ENCODE peak calls at places on chromosomes 16 and 17, in four cellular contexts. V, W, M and N are unnamed samples.
A peak's percentile ranks its signal among the peaks of the same experiment; 100 is the strongest.

GRCh38 chr16:82011199-82011641 is at the start of gene SDR42E1:
- DNase-seq in M (no peak), W (peak; percentile 13), V (no peak), N (no peak)

GRCh38 chr16:12062343-12063003 is 85.9 kb downstream of the SNX29 start:
- DNase-seq in V (no peak), M (no peak), W (no peak), N (no peak)

GRCh38 chr17:6254036-6254435 is 180.9 kb downstream of the AIPL1 start:
- DNase-seq in W (no peak), M (no peak), V (no peak), N (no peak)

GRCh38 chr17:39213852-39214251 is 11.9 kb downstream of the STAC2 start:
- DNase-seq in W (no peak), V (no peak), M (no peak), N (no peak)

GRCh38 chr17:44793885-44794698 is 35.3 kb downstream of the ADAM11 start:
- DNase-seq in W (no peak), M (no peak), V (no peak), N (no peak)

GRCh38 chr17:7856840-7857723 is at the start of gene NAA38:
- DNase-seq in M (peak; percentile 94), W (peak; percentile 100), V (peak; percentile 99), N (peak; percentile 95)

GRCh38 chr17:66930933-66931332 is 33.6 kb upstream of the CACNG4 start:
- DNase-seq in V (peak; percentile 40), M (no peak), W (no peak), N (no peak)

GRCh38 chr17:16418684-16419066 is 3.3 kb downstream of the TRPV2 start:
- DNase-seq in M (no peak), V (no peak), W (no peak), N (no peak)

GRCh38 chr17:29625037-29625750 is 2.5 kb upstream of the CORO6 start:
- DNase-seq in V (no peak), M (no peak), W (no peak), N (no peak)

GRCh38 chr17:58336456-58337094 is 8.0 kb upstream of the TSPOAP1 start:
- DNase-seq in V (no peak), W (no peak), M (no peak), N (no peak)

GRCh38 chr17:49180303-49180702 is 30.1 kb downstream of the GNGT2 start:
- DNase-seq in V (peak; percentile 65), M (no peak), W (peak; percentile 28), N (no peak)

GRCh38 chr17:5509482-5509881 is 23.1 kb downstream of the MIS12 start:
- DNase-seq in W (no peak), V (no peak), M (no peak), N (no peak)

GRCh38 chr17:77349976-77350830 is 209.4 kb downstream of the SEC14L1 start:
- DNase-seq in V (no peak), W (no peak), M (no peak), N (no peak)

GRCh38 chr17:50473901-50474300 is 4.8 kb upstream of the RSAD1 start:
- DNase-seq in M (no peak), V (no peak), W (no peak), N (no peak)

GRCh38 chr16:81517630-81518438 is 73.2 kb downstream of the CMIP start:
- DNase-seq in M (no peak), W (no peak), V (no peak), N (no peak)

DNA sequence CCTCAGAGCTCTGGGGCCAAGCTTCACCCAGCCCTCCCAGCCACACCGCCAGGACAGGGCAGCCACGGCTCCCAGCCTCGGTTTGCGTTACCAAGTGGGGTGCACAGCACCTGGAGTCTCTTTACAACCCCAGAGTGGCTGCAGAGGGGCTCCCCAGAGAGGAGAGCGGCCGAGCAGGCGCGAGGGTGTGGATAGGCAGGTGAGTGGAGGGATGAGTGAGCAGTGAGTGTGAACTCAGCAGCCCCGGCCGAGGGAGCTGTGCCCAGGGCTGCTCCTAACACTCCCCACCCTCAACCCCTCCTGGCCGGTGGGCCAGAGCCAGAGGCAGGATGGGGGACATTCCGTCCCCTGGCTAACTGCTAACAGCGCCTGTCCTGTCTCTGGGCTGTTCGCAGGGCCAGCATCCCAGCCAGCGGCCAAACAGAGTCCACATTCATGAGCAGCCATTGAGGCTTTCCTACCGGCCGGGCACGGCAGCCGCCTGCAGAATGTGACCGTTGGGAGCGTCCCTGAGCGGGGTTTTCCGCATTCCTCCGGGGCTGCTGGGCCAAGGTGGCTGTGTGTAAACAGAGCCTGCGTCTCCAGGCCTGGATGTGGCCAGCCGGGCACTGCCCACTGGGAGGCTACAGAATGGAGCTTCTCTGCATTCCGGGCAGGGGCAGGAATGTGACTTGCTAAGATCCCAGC is 5.3 kb downstream of the ZNF469 start:
- DNase-seq in W (no peak), V (peak; percentile 30), M (no peak), N (no peak)
- H3K4me3 ChIP-seq in W (no peak overlapping the region), V (peak overlapping the region; percentile 9), M (no peak overlapping the region), N (no peak overlapping the region)

DNA sequence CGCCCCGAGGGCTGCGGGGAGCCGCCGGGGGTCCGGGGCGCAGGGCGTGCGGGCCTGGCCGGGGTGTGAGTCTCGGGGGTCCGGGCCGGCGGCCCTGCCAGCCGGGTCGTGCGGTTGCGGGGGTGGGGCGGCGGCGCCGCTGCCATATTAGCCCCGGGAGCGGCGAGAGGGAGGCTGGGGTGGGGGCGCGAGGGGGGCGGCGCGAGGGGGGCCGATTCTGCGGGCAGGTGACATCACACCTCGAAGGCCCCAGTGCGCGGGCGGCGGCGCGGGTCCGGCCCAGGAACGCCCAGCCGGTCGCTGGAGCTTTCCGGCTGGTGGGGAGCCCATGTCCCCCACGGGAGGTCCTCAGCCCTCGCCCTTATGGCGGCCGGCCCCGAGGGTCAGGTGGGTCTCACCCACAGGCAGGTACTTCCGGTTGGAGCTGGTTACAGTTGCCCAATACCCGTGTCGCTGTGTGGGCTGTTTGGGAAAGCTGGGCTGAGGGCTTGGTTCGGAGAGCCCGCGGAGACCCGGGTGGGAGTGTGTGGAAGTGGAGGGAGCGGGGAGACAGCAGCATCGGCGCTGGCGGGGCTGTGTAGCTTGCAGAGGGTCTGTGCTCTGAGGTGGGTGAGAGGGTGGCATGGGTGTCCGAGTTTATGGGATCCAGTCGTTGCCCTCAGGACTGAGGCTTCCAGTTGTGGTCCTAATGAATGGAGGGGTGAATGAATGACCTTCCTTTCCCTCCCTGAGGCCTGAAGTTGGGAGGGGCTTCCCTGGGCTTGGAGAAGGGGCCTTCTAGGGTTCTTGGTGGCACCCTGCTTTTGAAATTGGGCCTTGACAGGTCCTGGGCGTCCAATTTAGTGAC is 804 bp downstream of the ATP6V0C start:
- DNase-seq in M (no peak), W (no peak), V (no peak), N (no peak)
- TF ChIP-seq SUZ12 in M (no peak), W (no peak), V (no peak), N (no peak)

DNA sequence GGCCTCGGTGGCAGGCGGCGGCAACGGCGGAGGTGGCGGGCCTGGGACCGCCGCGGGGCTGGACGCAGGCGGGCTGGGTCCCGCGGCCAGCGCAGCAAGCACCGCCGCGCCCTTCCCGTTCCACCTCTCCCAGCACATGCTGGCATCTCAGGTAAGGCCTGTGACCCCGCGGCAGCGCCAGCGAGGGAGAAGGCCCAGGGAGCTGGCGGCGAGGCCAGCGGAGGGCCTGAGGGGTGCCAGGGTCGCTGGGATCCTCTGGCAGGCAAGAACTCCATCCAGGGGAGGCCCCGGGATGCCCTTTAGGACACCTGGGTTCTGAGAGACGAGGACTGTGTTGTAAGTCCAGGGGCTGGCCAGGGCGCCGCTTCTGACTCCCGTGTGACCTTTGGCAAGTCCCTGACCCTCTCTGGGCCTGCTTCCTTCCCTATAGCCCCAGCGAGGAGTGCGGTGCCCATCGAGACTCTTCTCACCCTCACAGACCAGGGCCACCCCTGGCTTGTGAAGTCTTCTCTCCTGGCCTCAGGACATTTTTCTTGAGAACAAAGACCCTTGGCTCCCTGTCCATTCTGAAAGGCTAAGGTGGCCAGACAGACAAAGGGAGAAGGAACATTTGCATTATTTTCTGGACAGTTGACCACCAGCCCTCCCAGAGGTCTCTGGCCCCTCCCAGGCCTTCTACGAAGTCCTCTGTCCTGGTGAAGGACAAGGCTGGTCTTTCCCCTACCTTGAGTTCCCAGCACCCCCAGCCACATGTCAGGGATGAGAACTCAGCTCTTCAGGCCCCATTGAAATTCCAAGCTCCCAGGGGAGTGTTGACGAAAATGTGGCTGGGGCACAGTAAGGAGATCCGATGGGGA is 6.3 kb downstream of the TBX2 start:
- DNase-seq in V (no peak), M (no peak), W (no peak), N (no peak)
- H3K4me3 ChIP-seq in V (no peak overlapping the region), M (no peak overlapping the region), W (no peak overlapping the region), N (no peak overlapping the region)

GRCh38 chr17:75983501-75984181 is 4.6 kb downstream of the TEN1 start:
- DNase-seq in V (no peak), W (no peak), M (no peak), N (peak; percentile 69)
- TF ChIP-seq SUZ12 in V (no peak), W (no peak), M (no peak), N (no peak)

GRCh38 chr16:57094911-57095310 is 2.5 kb downstream of the CPNE2 start:
- DNase-seq in M (no peak), V (no peak), W (no peak), N (no peak)

GRCh38 chr16:57093845-57094564 is 1.6 kb downstream of the CPNE2 start:
- DNase-seq in V (no peak), M (no peak), W (no peak), N (no peak)

GRCh38 chr16:57092786-57093301 is 461 bp downstream of the CPNE2 start:
- DNase-seq in M (no peak), W (no peak), V (no peak), N (no peak)

GRCh38 chr16:57091200-57091989 is 988 bp upstream of the CPNE2 start:
- DNase-seq in W (no peak), M (peak; percentile 34), V (peak; percentile 37), N (no peak)

DNA sequence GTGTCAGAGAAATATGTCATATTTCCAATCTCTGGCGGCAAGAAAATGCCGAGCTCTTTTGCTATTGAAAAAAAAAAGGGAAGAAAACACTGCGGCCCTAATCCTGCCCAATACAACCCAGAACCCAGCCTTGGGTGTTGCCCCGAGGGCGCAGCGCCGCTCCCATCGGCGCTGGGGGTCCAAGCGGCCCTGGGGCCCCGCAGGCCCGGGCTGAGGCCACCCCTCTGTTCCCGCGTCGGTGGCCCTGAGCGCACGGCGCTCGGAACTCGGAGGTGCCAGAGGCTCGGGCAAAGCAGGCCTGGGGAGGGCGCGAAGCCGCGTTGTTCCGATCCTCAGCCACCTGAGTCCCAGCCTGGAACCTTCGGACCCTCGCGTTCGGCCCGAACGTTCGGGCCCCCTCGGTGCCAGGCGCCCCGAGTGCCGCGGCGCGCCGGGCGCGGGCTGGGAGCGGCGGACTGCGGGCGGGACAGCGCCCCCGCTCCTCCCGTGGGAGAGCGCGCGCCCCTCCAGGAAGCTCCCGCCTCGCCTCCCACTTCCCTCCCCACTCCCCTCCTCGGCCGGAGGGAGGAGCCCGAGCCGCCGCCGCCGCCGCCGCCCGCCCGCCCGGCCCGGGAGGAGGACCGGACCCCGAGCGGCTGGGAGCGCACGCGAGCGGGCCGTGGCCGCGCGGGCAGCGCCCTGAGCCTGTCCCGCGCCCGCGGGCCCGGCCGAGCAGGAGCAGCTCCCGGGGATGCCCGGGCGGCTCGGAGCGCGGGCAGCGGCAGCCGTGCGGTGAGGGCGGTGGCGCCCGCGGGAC is at the start of gene CPNE2:
- DNase-seq in V (no peak), W (no peak), M (no peak), N (no peak)
- H3K4me3 ChIP-seq in V (peak within 1 kb of the TSS; percentile 83), W (peak within 1 kb of the TSS; percentile 66), M (peak within 1 kb of the TSS; percentile 53), N (peak within 1 kb of the TSS; percentile 76)

GRCh38 chr16:69325784-69326171 is 4.6 kb downstream of the PDF start:
- DNase-seq in W (no peak), V (no peak), M (no peak), N (no peak)
- TF ChIP-seq SUZ12 in W (no peak), V (no peak), M (no peak), N (no peak)